ENCODE peak calls at places on chromosomes 13 and 19, in four cellular contexts. One of them, this sample, is unnamed. For H3K4me1 and H3K9me3, the result is how much of the 10 kb centered on the place peaks cover.

GRCh38 chr13:73058432-73058740 is 419 bp upstream of the KLF5 start:
- DNase-seq in naive thymus-derived CD4-positive, alpha-beta T cell: no peak
- DNase-seq in heart right ventricle: no peak
- DNase-seq in psoas muscle: no peak
- DNase-seq in this sample: no peak

GRCh38 chr19:16661480-16662034 is 618 bp downstream of the TMEM38A start:
- DNase-seq in naive thymus-derived CD4-positive, alpha-beta T cell: peak
- DNase-seq in heart right ventricle: peak
- DNase-seq in psoas muscle: peak
- DNase-seq in this sample: no peak

GRCh38 chr19:13537454-13537853 is 31.2 kb upstream of the CACNA1A start:
- DNase-seq in naive thymus-derived CD4-positive, alpha-beta T cell: no peak
- DNase-seq in heart right ventricle: no peak
- DNase-seq in psoas muscle: no peak
- DNase-seq in this sample: peak

GRCh38 chr13:97018029-97018819 is 23.9 kb upstream of the OXGR1 start:
- DNase-seq in naive thymus-derived CD4-positive, alpha-beta T cell: peak
- DNase-seq in heart right ventricle: no peak
- DNase-seq in psoas muscle: no peak
- DNase-seq in this sample: peak

GRCh38 chr13:73103238-73103637 is 44.4 kb downstream of the KLF5 start:
- DNase-seq in naive thymus-derived CD4-positive, alpha-beta T cell: no peak
- DNase-seq in heart right ventricle: no peak
- DNase-seq in psoas muscle: no peak
- DNase-seq in this sample: no peak

GRCh38 chr19:12984143-12984627 is 11.1 kb upstream of the NFIX start:
- DNase-seq in naive thymus-derived CD4-positive, alpha-beta T cell: no peak
- DNase-seq in heart right ventricle: no peak
- DNase-seq in psoas muscle: no peak
- DNase-seq in this sample: no peak

GRCh38 chr19:31541396-31541795 is 192.2 kb upstream of the TSHZ3 start:
- DNase-seq in naive thymus-derived CD4-positive, alpha-beta T cell: no peak
- DNase-seq in heart right ventricle: no peak
- DNase-seq in psoas muscle: no peak
- DNase-seq in this sample: no peak

GRCh38 chr13:93620366-93620765 is 393.8 kb downstream of the GPC6 start:
- DNase-seq in naive thymus-derived CD4-positive, alpha-beta T cell: no peak
- DNase-seq in heart right ventricle: no peak
- DNase-seq in psoas muscle: no peak
- DNase-seq in this sample: no peak

GRCh38 chr19:39937094-39937493 is 2.7 kb upstream of the FCGBP start:
- DNase-seq in naive thymus-derived CD4-positive, alpha-beta T cell: peak
- DNase-seq in heart right ventricle: no peak
- DNase-seq in psoas muscle: no peak
- DNase-seq in this sample: no peak

GRCh38 chr19:2994588-2995131 is 17.3 kb downstream of the TLE6 start:
- DNase-seq in naive thymus-derived CD4-positive, alpha-beta T cell: no peak
- DNase-seq in heart right ventricle: no peak
- DNase-seq in psoas muscle: no peak
- DNase-seq in this sample: no peak
- H3K4me3 ChIP-seq in naive thymus-derived CD4-positive, alpha-beta T cell: no peak
- H3K4me3 ChIP-seq in heart right ventricle: no peak
- H3K4me3 ChIP-seq in psoas muscle: no peak
- H3K4me3 ChIP-seq in this sample: no peak

GRCh38 chr19:50425581-50425980 is 6.8 kb downstream of the SPIB start:
- DNase-seq in naive thymus-derived CD4-positive, alpha-beta T cell: no peak
- DNase-seq in heart right ventricle: no peak
- DNase-seq in psoas muscle: no peak
- DNase-seq in this sample: no peak
- H3K4me1 ChIP-seq in naive thymus-derived CD4-positive, alpha-beta T cell: under half
- H3K4me1 ChIP-seq in heart right ventricle: under half
- H3K4me1 ChIP-seq in psoas muscle: under half
- H3K4me1 ChIP-seq in this sample: under half

GRCh38 chr19:56622374-56622773 is 20.6 kb upstream of the SMIM17 start:
- DNase-seq in naive thymus-derived CD4-positive, alpha-beta T cell: no peak
- DNase-seq in heart right ventricle: no peak
- DNase-seq in psoas muscle: no peak
- DNase-seq in this sample: no peak

GRCh38 chr19:56613639-56614038 is 18.5 kb downstream of the ZNF71 start:
- DNase-seq in naive thymus-derived CD4-positive, alpha-beta T cell: no peak
- DNase-seq in heart right ventricle: no peak
- DNase-seq in psoas muscle: no peak
- DNase-seq in this sample: no peak

GRCh38 chr19:56612737-56613136 is 17.6 kb downstream of the ZNF71 start:
- DNase-seq in naive thymus-derived CD4-positive, alpha-beta T cell: no peak
- DNase-seq in heart right ventricle: no peak
- DNase-seq in psoas muscle: no peak
- DNase-seq in this sample: no peak

GRCh38 chr19:56619131-56619530 is 23.8 kb upstream of the SMIM17 start:
- DNase-seq in naive thymus-derived CD4-positive, alpha-beta T cell: no peak
- DNase-seq in heart right ventricle: no peak
- DNase-seq in psoas muscle: no peak
- DNase-seq in this sample: no peak

GRCh38 chr19:56617531-56617930 is 22.4 kb downstream of the ZNF71 start:
- DNase-seq in naive thymus-derived CD4-positive, alpha-beta T cell: no peak
- DNase-seq in heart right ventricle: no peak
- DNase-seq in psoas muscle: no peak
- DNase-seq in this sample: no peak
- H3K9me3 ChIP-seq in naive thymus-derived CD4-positive, alpha-beta T cell: under half
- H3K9me3 ChIP-seq in heart right ventricle: under half
- H3K9me3 ChIP-seq in psoas muscle: half or more
- H3K9me3 ChIP-seq in this sample: under half

DNA sequence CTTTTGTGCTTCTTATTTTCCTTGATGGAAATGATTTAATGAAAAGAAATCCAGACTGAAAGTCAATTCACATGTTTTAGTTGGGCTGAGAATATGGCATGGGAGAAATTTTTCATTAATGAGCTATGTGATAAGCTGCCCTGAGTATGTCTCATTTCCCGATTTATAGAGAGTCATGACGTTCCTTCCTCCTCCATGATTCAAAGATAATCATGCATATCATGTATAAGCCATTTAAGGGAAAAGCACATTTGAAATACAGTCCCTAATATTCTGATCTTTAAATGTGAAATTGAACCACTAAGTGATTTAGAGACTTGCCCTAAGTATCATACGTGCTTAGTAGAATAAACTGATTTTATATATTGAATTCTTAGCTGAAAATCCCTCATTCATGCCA is 840.9 kb downstream of the PCDH17 start:
- DNase-seq in naive thymus-derived CD4-positive, alpha-beta T cell: no peak
- DNase-seq in heart right ventricle: no peak
- DNase-seq in psoas muscle: no peak
- DNase-seq in this sample: no peak
- H3K4me3 ChIP-seq in naive thymus-derived CD4-positive, alpha-beta T cell: no peak
- H3K4me3 ChIP-seq in heart right ventricle: no peak
- H3K4me3 ChIP-seq in psoas muscle: no peak
- H3K4me3 ChIP-seq in this sample: no peak

DNA sequence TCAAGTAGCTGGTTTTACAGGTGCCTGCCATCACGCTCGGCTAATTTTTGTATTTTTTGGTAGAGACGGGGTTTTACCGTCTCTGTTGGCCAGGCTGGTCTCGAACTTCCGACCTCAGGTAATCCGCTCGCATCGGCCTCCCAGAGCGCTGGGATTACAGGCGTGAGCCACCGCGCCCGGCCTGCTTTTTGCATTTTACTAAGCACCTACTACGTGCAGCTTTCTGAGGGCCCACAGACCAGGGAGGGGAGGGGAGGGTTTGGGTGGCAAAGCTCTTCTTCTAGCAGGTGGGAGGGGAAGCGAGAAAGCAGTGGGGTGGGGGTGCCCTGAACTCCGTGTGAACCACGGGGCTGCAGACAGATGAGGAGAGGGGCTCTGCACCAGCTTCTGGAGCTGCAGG is 15.0 kb downstream of the PALM start:
- DNase-seq in naive thymus-derived CD4-positive, alpha-beta T cell: no peak
- DNase-seq in heart right ventricle: no peak
- DNase-seq in psoas muscle: no peak
- DNase-seq in this sample: no peak
- H3K4me1 ChIP-seq in naive thymus-derived CD4-positive, alpha-beta T cell: under half
- H3K4me1 ChIP-seq in heart right ventricle: under half
- H3K4me1 ChIP-seq in psoas muscle: under half
- H3K4me1 ChIP-seq in this sample: under half

This sample was measured in HAP-1.